ENCODE peak calls at places on chromosomes 7 and 10, in seven cellular contexts. One of them, this sample, is unnamed.

GRCh38 chr10:29841724-29842649 is 207.2 kb upstream of the SVIL start:
- DNase-seq in activated CD4-positive, alpha-beta T cell treated with anti-CD3 and anti-CD28 coated beads for 24 hours: no peak
- DNase-seq in D721Med: no peak
- DNase-seq in WERI-Rb-1: no peak
- DNase-seq in H9: peak
- DNase-seq in endothelial cell: peak
- DNase-seq in effector memory CD4-positive, alpha-beta T cell: no peak
- DNase-seq in this sample: peak

GRCh38 chr7:16741676-16742075 is 11.9 kb upstream of the TSPAN13 start:
- DNase-seq in H9: no peak
- DNase-seq in effector memory CD4-positive, alpha-beta T cell: no peak
- DNase-seq in D721Med: no peak
- DNase-seq in WERI-Rb-1: no peak
- DNase-seq in activated CD4-positive, alpha-beta T cell treated with anti-CD3 and anti-CD28 coated beads for 24 hours: no peak
- DNase-seq in endothelial cell: no peak
- DNase-seq in this sample: no peak

GRCh38 chr7:128259131-128260056 is 18.3 kb downstream of the LEP start:
- DNase-seq in activated CD4-positive, alpha-beta T cell treated with anti-CD3 and anti-CD28 coated beads for 24 hours: no peak
- DNase-seq in endothelial cell: no peak
- DNase-seq in WERI-Rb-1: peak
- DNase-seq in D721Med: no peak
- DNase-seq in effector memory CD4-positive, alpha-beta T cell: no peak
- DNase-seq in H9: no peak
- DNase-seq in this sample: no peak

GRCh38 chr7:3176112-3176836 is 124.8 kb upstream of the SDK1 start:
- DNase-seq in effector memory CD4-positive, alpha-beta T cell: no peak
- DNase-seq in D721Med: no peak
- DNase-seq in activated CD4-positive, alpha-beta T cell treated with anti-CD3 and anti-CD28 coated beads for 24 hours: no peak
- DNase-seq in endothelial cell: no peak
- DNase-seq in WERI-Rb-1: no peak
- DNase-seq in H9: no peak
- DNase-seq in this sample: no peak

GRCh38 chr7:6284461-6285360 is 12.3 kb upstream of the CYTH3 start:
- DNase-seq in WERI-Rb-1: no peak
- DNase-seq in H9: no peak
- DNase-seq in D721Med: no peak
- DNase-seq in activated CD4-positive, alpha-beta T cell treated with anti-CD3 and anti-CD28 coated beads for 24 hours: no peak
- DNase-seq in endothelial cell: no peak
- DNase-seq in effector memory CD4-positive, alpha-beta T cell: no peak
- DNase-seq in this sample: no peak

GRCh38 chr7:148472406-148472805 is 118.2 kb upstream of the C7orf33 start:
- DNase-seq in activated CD4-positive, alpha-beta T cell treated with anti-CD3 and anti-CD28 coated beads for 24 hours: no peak
- DNase-seq in endothelial cell: no peak
- DNase-seq in H9: no peak
- DNase-seq in WERI-Rb-1: no peak
- DNase-seq in D721Med: no peak
- DNase-seq in effector memory CD4-positive, alpha-beta T cell: no peak
- DNase-seq in this sample: no peak

GRCh38 chr10:48470115-48470892 is 134.6 kb downstream of the ARHGAP22 start:
- DNase-seq in activated CD4-positive, alpha-beta T cell treated with anti-CD3 and anti-CD28 coated beads for 24 hours: no peak
- DNase-seq in effector memory CD4-positive, alpha-beta T cell: no peak
- DNase-seq in H9: peak
- DNase-seq in endothelial cell: no peak
- DNase-seq in D721Med: no peak
- DNase-seq in WERI-Rb-1: peak
- DNase-seq in this sample: no peak

GRCh38 chr7:18667466-18667865 is 171.9 kb downstream of the HDAC9 start:
- DNase-seq in H9: no peak
- DNase-seq in WERI-Rb-1: no peak
- DNase-seq in endothelial cell: peak
- DNase-seq in D721Med: no peak
- DNase-seq in activated CD4-positive, alpha-beta T cell treated with anti-CD3 and anti-CD28 coated beads for 24 hours: no peak
- DNase-seq in effector memory CD4-positive, alpha-beta T cell: no peak
- DNase-seq in this sample: peak

GRCh38 chr10:75402486-75403143 is 1.1 kb upstream of the ZNF503 start:
- DNase-seq in D721Med: no peak
- DNase-seq in endothelial cell: peak
- DNase-seq in WERI-Rb-1: peak
- DNase-seq in H9: peak
- DNase-seq in activated CD4-positive, alpha-beta T cell treated with anti-CD3 and anti-CD28 coated beads for 24 hours: no peak
- DNase-seq in effector memory CD4-positive, alpha-beta T cell: no peak
- DNase-seq in this sample: no peak

GRCh38 chr7:49001610-49002033 is 77.3 kb downstream of the CDC14C start:
- DNase-seq in H9: peak
- DNase-seq in WERI-Rb-1: peak
- DNase-seq in activated CD4-positive, alpha-beta T cell treated with anti-CD3 and anti-CD28 coated beads for 24 hours: no peak
- DNase-seq in endothelial cell: peak
- DNase-seq in effector memory CD4-positive, alpha-beta T cell: no peak
- DNase-seq in D721Med: no peak
- DNase-seq in this sample: no peak

GRCh38 chr10:127492607-127493250 is 56.4 kb upstream of the NPS start:
- DNase-seq in WERI-Rb-1: no peak
- DNase-seq in effector memory CD4-positive, alpha-beta T cell: no peak
- DNase-seq in endothelial cell: peak
- DNase-seq in D721Med: no peak
- DNase-seq in H9: peak
- DNase-seq in activated CD4-positive, alpha-beta T cell treated with anti-CD3 and anti-CD28 coated beads for 24 hours: no peak
- DNase-seq in this sample: no peak

GRCh38 chr7:2117681-2118045 is 115.1 kb downstream of the MAD1L1 start:
- DNase-seq in activated CD4-positive, alpha-beta T cell treated with anti-CD3 and anti-CD28 coated beads for 24 hours: no peak
- DNase-seq in effector memory CD4-positive, alpha-beta T cell: no peak
- DNase-seq in H9: no peak
- DNase-seq in endothelial cell: no peak
- DNase-seq in WERI-Rb-1: no peak
- DNase-seq in D721Med: no peak
- DNase-seq in this sample: no peak

GRCh38 chr10:89505606-89506005 is 29.8 kb downstream of the SLC16A12 start:
- DNase-seq in H9: no peak
- DNase-seq in endothelial cell: no peak
- DNase-seq in D721Med: no peak
- DNase-seq in WERI-Rb-1: no peak
- DNase-seq in effector memory CD4-positive, alpha-beta T cell: no peak
- DNase-seq in activated CD4-positive, alpha-beta T cell treated with anti-CD3 and anti-CD28 coated beads for 24 hours: no peak
- DNase-seq in this sample: no peak

GRCh38 chr10:58414270-58415041 is 29.2 kb downstream of the TFAM start:
- DNase-seq in activated CD4-positive, alpha-beta T cell treated with anti-CD3 and anti-CD28 coated beads for 24 hours: no peak
- DNase-seq in WERI-Rb-1: no peak
- DNase-seq in H9: no peak
- DNase-seq in D721Med: no peak
- DNase-seq in effector memory CD4-positive, alpha-beta T cell: no peak
- DNase-seq in endothelial cell: no peak
- DNase-seq in this sample: peak

GRCh38 chr10:95116869-95117269 is 47.6 kb upstream of the CYP2C8 start:
- DNase-seq in endothelial cell: no peak
- DNase-seq in D721Med: no peak
- DNase-seq in WERI-Rb-1: no peak
- DNase-seq in H9: no peak
- DNase-seq in effector memory CD4-positive, alpha-beta T cell: no peak
- DNase-seq in activated CD4-positive, alpha-beta T cell treated with anti-CD3 and anti-CD28 coated beads for 24 hours: no peak
- DNase-seq in this sample: no peak

GRCh38 chr10:69303632-69304035 is 25.3 kb downstream of the HK1 start:
- DNase-seq in H9: no peak
- DNase-seq in D721Med: no peak
- DNase-seq in WERI-Rb-1: no peak
- DNase-seq in activated CD4-positive, alpha-beta T cell treated with anti-CD3 and anti-CD28 coated beads for 24 hours: no peak
- DNase-seq in effector memory CD4-positive, alpha-beta T cell: no peak
- DNase-seq in endothelial cell: no peak
- DNase-seq in this sample: no peak

GRCh38 chr10:117680611-117681010 is 138.1 kb downstream of the EMX2 start:
- DNase-seq in activated CD4-positive, alpha-beta T cell treated with anti-CD3 and anti-CD28 coated beads for 24 hours: no peak
- DNase-seq in effector memory CD4-positive, alpha-beta T cell: no peak
- DNase-seq in endothelial cell: no peak
- DNase-seq in WERI-Rb-1: no peak
- DNase-seq in D721Med: no peak
- DNase-seq in H9: no peak
- DNase-seq in this sample: no peak

GRCh38 chr7:109926738-109927137 is 1164.2 kb upstream of the LRRN3 start:
- DNase-seq in D721Med: no peak
- DNase-seq in H9: no peak
- DNase-seq in endothelial cell: no peak
- DNase-seq in effector memory CD4-positive, alpha-beta T cell: no peak
- DNase-seq in WERI-Rb-1: no peak
- DNase-seq in activated CD4-positive, alpha-beta T cell treated with anti-CD3 and anti-CD28 coated beads for 24 hours: no peak
- DNase-seq in this sample: no peak

GRCh38 chr7:95905165-95905564 is 132.8 kb downstream of the DYNC1I1 start:
- DNase-seq in activated CD4-positive, alpha-beta T cell treated with anti-CD3 and anti-CD28 coated beads for 24 hours: no peak
- DNase-seq in WERI-Rb-1: no peak
- DNase-seq in D721Med: no peak
- DNase-seq in effector memory CD4-positive, alpha-beta T cell: no peak
- DNase-seq in H9: no peak
- DNase-seq in endothelial cell: peak
- DNase-seq in this sample: no peak

GRCh38 chr10:70742537-70743429 is 42.4 kb downstream of the TBATA start:
- DNase-seq in WERI-Rb-1: no peak
- DNase-seq in endothelial cell: peak
- DNase-seq in H9: no peak
- DNase-seq in effector memory CD4-positive, alpha-beta T cell: no peak
- DNase-seq in activated CD4-positive, alpha-beta T cell treated with anti-CD3 and anti-CD28 coated beads for 24 hours: no peak
- DNase-seq in D721Med: no peak
- DNase-seq in this sample: no peak

GRCh38 chr7:134919240-134919641 is 67.1 kb upstream of the AGBL3 start:
- DNase-seq in endothelial cell: no peak
- DNase-seq in WERI-Rb-1: no peak
- DNase-seq in effector memory CD4-positive, alpha-beta T cell: no peak
- DNase-seq in D721Med: no peak
- DNase-seq in H9: no peak
- DNase-seq in activated CD4-positive, alpha-beta T cell treated with anti-CD3 and anti-CD28 coated beads for 24 hours: no peak
- DNase-seq in this sample: no peak

GRCh38 chr7:16880469-16881034 is 1.2 kb downstream of the AGR3 start:
- DNase-seq in WERI-Rb-1: no peak
- DNase-seq in D721Med: no peak
- DNase-seq in H9: no peak
- DNase-seq in activated CD4-positive, alpha-beta T cell treated with anti-CD3 and anti-CD28 coated beads for 24 hours: no peak
- DNase-seq in endothelial cell: no peak
- DNase-seq in effector memory CD4-positive, alpha-beta T cell: no peak
- DNase-seq in this sample: no peak

GRCh38 chr7:69764071-69764470 is 165.8 kb downstream of the AUTS2 start:
- DNase-seq in effector memory CD4-positive, alpha-beta T cell: no peak
- DNase-seq in H9: no peak
- DNase-seq in endothelial cell: no peak
- DNase-seq in activated CD4-positive, alpha-beta T cell treated with anti-CD3 and anti-CD28 coated beads for 24 hours: no peak
- DNase-seq in WERI-Rb-1: no peak
- DNase-seq in D721Med: no peak
- DNase-seq in this sample: no peak

GRCh38 chr7:1224093-1224702 is 8.5 kb upstream of the UNCX start:
- DNase-seq in activated CD4-positive, alpha-beta T cell treated with anti-CD3 and anti-CD28 coated beads for 24 hours: no peak
- DNase-seq in D721Med: no peak
- DNase-seq in H9: no peak
- DNase-seq in effector memory CD4-positive, alpha-beta T cell: no peak
- DNase-seq in endothelial cell: no peak
- DNase-seq in WERI-Rb-1: no peak
- DNase-seq in this sample: no peak

GRCh38 chr7:158121441-158122045 is 466.1 kb downstream of the PTPRN2 start:
- DNase-seq in effector memory CD4-positive, alpha-beta T cell: no peak
- DNase-seq in D721Med: no peak
- DNase-seq in endothelial cell: no peak
- DNase-seq in WERI-Rb-1: no peak
- DNase-seq in activated CD4-positive, alpha-beta T cell treated with anti-CD3 and anti-CD28 coated beads for 24 hours: no peak
- DNase-seq in H9: no peak
- DNase-seq in this sample: no peak

GRCh38 chr10:49646256-49646870 is 32.5 kb downstream of the CHAT start:
- DNase-seq in endothelial cell: no peak
- DNase-seq in D721Med: no peak
- DNase-seq in activated CD4-positive, alpha-beta T cell treated with anti-CD3 and anti-CD28 coated beads for 24 hours: no peak
- DNase-seq in H9: peak
- DNase-seq in WERI-Rb-1: no peak
- DNase-seq in effector memory CD4-positive, alpha-beta T cell: no peak
- DNase-seq in this sample: no peak

GRCh38 chr10:123777881-123778280 is 111.7 kb downstream of the GPR26 start:
- DNase-seq in effector memory CD4-positive, alpha-beta T cell: no peak
- DNase-seq in D721Med: no peak
- DNase-seq in activated CD4-positive, alpha-beta T cell treated with anti-CD3 and anti-CD28 coated beads for 24 hours: no peak
- DNase-seq in H9: no peak
- DNase-seq in WERI-Rb-1: no peak
- DNase-seq in endothelial cell: no peak
- DNase-seq in this sample: no peak

This sample was measured in retinal pigment epithelial cell.